ENCODE peak calls at places on chromosomes 3 and 15, in five cellular contexts. Q is NCI-H2081, R is posterior cingulate gyrus, W is RPMI7951, J is progenitor cell of endocrine pancreas. V is an unnamed sample.

GRCh38 chr3:123324880-123325765 is 123.4 kb downstream of the SEC22A start:
- DNase-seq in J (no peak), Q (no peak), W (no peak), R (peak), V (no peak)

GRCh38 chr3:128266453-128266852 is 113.2 kb downstream of the EEFSEC start:
- DNase-seq in J (no peak), Q (peak), W (peak), R (no peak), V (no peak)

GRCh38 chr3:42752961-42753360 is 20.1 kb downstream of the CCDC13 start:
- DNase-seq in W (no peak), J (no peak), Q (no peak), R (no peak), V (no peak)

GRCh38 chr15:51828621-51829359 is 663 bp upstream of the TMOD3 start:
- DNase-seq in R (no peak), Q (no peak), W (peak), J (no peak), V (no peak)

GRCh38 chr3:87771338-87772059 is 287.3 kb downstream of the CGGBP1 start:
- DNase-seq in J (no peak), W (peak), R (no peak), Q (peak), V (no peak)

GRCh38 chr3:141894524-141895176 is 18.2 kb downstream of the ATP1B3 start:
- DNase-seq in W (peak), R (no peak), Q (no peak), J (no peak), V (peak)

GRCh38 chr3:155807823-155808222 is 1.7 kb upstream of the C3orf33 start:
- DNase-seq in W (no peak), J (no peak), Q (no peak), R (no peak), V (no peak)

GRCh38 chr3:17006143-17006839 is 121.5 kb downstream of the PLCL2 start:
- DNase-seq in J (no peak), R (no peak), Q (no peak), W (no peak), V (no peak)

GRCh38 chr15:73050561-73051297 is 1.5 kb upstream of the NEO1 start:
- DNase-seq in Q (no peak), W (no peak), J (no peak), R (no peak), V (no peak)

GRCh38 chr3:172061724-172062184 is 22.4 kb downstream of the FNDC3B start:
- DNase-seq in W (peak), R (no peak), Q (peak), J (no peak), V (no peak)

GRCh38 chr3:105537371-105538075 is 170.8 kb downstream of the ALCAM start:
- DNase-seq in W (no peak), J (no peak), Q (no peak), R (no peak), V (no peak)

GRCh38 chr15:72511536-72511935 is 37.4 kb downstream of the ARIH1 start:
- DNase-seq in Q (no peak), R (no peak), J (no peak), W (no peak), V (no peak)

GRCh38 chr15:100766225-100767001 is 113.2 kb upstream of the ALDH1A3 start:
- DNase-seq in W (peak), J (no peak), R (peak), Q (no peak), V (no peak)

GRCh38 chr3:179068779-179069530 is 2.7 kb downstream of the ZMAT3 start:
- DNase-seq in W (peak), J (no peak), Q (peak), R (no peak), V (peak)

GRCh38 chr3:159788987-159789386 is 199.6 kb upstream of the IL12A start:
- DNase-seq in R (no peak), Q (no peak), W (no peak), J (no peak), V (peak)

GRCh38 chr3:60759439-60759838 is 491.8 kb downstream of the FHIT start:
- DNase-seq in J (no peak), R (no peak), Q (no peak), W (peak), V (no peak)

GRCh38 chr3:8253201-8253600 is 248.4 kb upstream of the LMCD1 start:
- DNase-seq in J (no peak), W (no peak), R (no peak), Q (no peak), V (no peak)

GRCh38 chr15:66670698-66671580 is 31.1 kb upstream of the SMAD6 start:
- DNase-seq in W (no peak), R (no peak), J (no peak), Q (peak), V (peak)

GRCh38 chr3:107621465-107621864 is 98.7 kb downstream of the BBX start:
- DNase-seq in Q (no peak), W (no peak), J (no peak), R (no peak), V (no peak)

GRCh38 chr3:141646760-141647561 is 91.1 kb upstream of the RNF7 start:
- DNase-seq in Q (peak), W (peak), J (no peak), R (no peak), V (peak)